ENCODE peak calls at places on chromosomes 16 and 17, in six cellular contexts. O is epithelial cell of prostate, C is substantia nigra, J is mesendoderm, I is transverse colon, H is psoas muscle. F is an unnamed sample.

GRCh38 chr17:39867891-39868553 is at the start of gene ZPBP2:
- DNase-seq in C (no peak), J (no peak), I (peak), H (no peak), O (no peak), F (no peak)

GRCh38 chr17:80106176-80106575 is 4.8 kb downstream of the GAA start:
- DNase-seq in H (peak), I (no peak), C (no peak), O (no peak), J (no peak), F (no peak)

GRCh38 chr17:32912218-32912897 is 15.6 kb upstream of the TMEM98 start:
- DNase-seq in J (peak), H (no peak), O (peak), C (no peak), I (peak), F (peak)

GRCh38 chr17:75643033-75644017 is 10.1 kb downstream of the SMIM5 start:
- DNase-seq in O (no peak), I (no peak), C (peak), J (peak), H (no peak), F (peak)

GRCh38 chr16:23408242-23409201 is 44.5 kb downstream of the COG7 start:
- DNase-seq in H (peak), O (no peak), C (peak), I (peak), J (peak), F (peak)

GRCh38 chr17:29929006-29929543 is 953 bp downstream of the SSH2 start:
- DNase-seq in J (peak), O (no peak), I (peak), H (no peak), C (peak), F (peak)

GRCh38 chr16:14015948-14016347 is 55.2 kb upstream of the MRTFB start:
- DNase-seq in J (peak), C (no peak), H (no peak), I (no peak), O (no peak), F (no peak)

GRCh38 chr17:10668771-10669170 is 11.7 kb upstream of the MYH3 start:
- DNase-seq in H (no peak), C (no peak), I (no peak), O (no peak), J (no peak), F (no peak)

GRCh38 chr16:88469615-88470395 is 16.7 kb downstream of the ZFPM1 start:
- DNase-seq in J (no peak), I (no peak), H (no peak), O (no peak), C (no peak), F (no peak)

GRCh38 chr17:48992433-48992832 is 4.8 kb upstream of the IGF2BP1 start:
- DNase-seq in I (no peak), C (no peak), O (no peak), H (no peak), J (no peak), F (no peak)

GRCh38 chr17:66200685-66201092 is 8.8 kb upstream of the CEP112 start:
- DNase-seq in J (peak), H (no peak), I (peak), C (peak), O (peak), F (peak)

GRCh38 chr16:2037115-2037514 is 10.4 kb downstream of the NHERF2 start:
- DNase-seq in H (no peak), J (no peak), O (no peak), C (no peak), I (no peak), F (no peak)

GRCh38 chr16:69851491-69852240 is 89.5 kb downstream of the WWP2 start:
- DNase-seq in I (no peak), O (no peak), H (no peak), J (no peak), C (no peak), F (no peak)

GRCh38 chr16:56667581-56668571 is at the start of gene MT1G:
- DNase-seq in O (no peak), C (no peak), J (no peak), H (peak), I (peak), F (peak)

GRCh38 chr17:66309793-66310192 is 7.4 kb downstream of the PRKCA start:
- DNase-seq in O (no peak), C (peak), J (no peak), I (no peak), H (no peak), F (peak)

GRCh38 chr16:80319181-80319580 is 221.6 kb upstream of the DYNLRB2 start:
- DNase-seq in C (no peak), J (peak), H (no peak), O (no peak), I (no peak), F (no peak)

GRCh38 chr16:20441221-20441620 is 10.1 kb upstream of the ACSM2A start:
- DNase-seq in J (no peak), H (no peak), C (no peak), O (no peak), I (no peak), F (no peak)

GRCh38 chr16:31009894-31010293 is 544 bp downstream of the STX1B start:
- DNase-seq in C (no peak), H (no peak), J (no peak), O (no peak), I (no peak), F (no peak)

GRCh38 chr16:22924492-22924891 is 110.5 kb downstream of the HS3ST2 start:
- DNase-seq in O (peak), I (no peak), C (no peak), J (no peak), H (no peak), F (no peak)

GRCh38 chr17:40110026-40110425 is 9.6 kb upstream of the NR1D1 start:
- DNase-seq in O (no peak), H (no peak), J (no peak), I (no peak), C (no peak), F (peak)

GRCh38 chr17:79612468-79613194 is 1.8 kb upstream of the RBFOX3 start:
- DNase-seq in J (peak), I (peak), C (peak), O (no peak), H (no peak), F (peak)

GRCh38 chr16:80931985-80932720 is 74.5 kb downstream of the CMC2 start:
- DNase-seq in O (no peak), I (peak), H (peak), C (peak), J (peak), F (peak)

GRCh38 chr16:14566599-14566998 is 63.5 kb downstream of the PARN start:
- DNase-seq in I (no peak), H (no peak), J (no peak), C (no peak), O (no peak), F (peak)

GRCh38 chr16:76854234-76854633 is 336.8 kb upstream of the MON1B start:
- DNase-seq in C (no peak), O (no peak), J (peak), I (no peak), H (no peak), F (no peak)

GRCh38 chr17:15883617-15884111 is 61.3 kb upstream of the ADORA2B start:
- DNase-seq in O (peak), H (no peak), J (no peak), C (no peak), I (no peak), F (no peak)

GRCh38 chr17:69696645-69697044 is 282.1 kb downstream of the MAP2K6 start:
- DNase-seq in C (no peak), I (no peak), J (no peak), H (no peak), O (no peak), F (no peak)

GRCh38 chr16:85655216-85656129 is 33.3 kb downstream of the GINS2 start:
- DNase-seq in J (no peak), I (no peak), O (no peak), H (peak), C (no peak), F (no peak)

GRCh38 chr16:4327386-4327781 is 11.5 kb downstream of the GLIS2 start:
- DNase-seq in J (no peak), H (no peak), C (no peak), I (no peak), O (no peak), F (peak)

GRCh38 chr17:18920911-18921441 is 31.0 kb upstream of the SLC5A10 start:
- DNase-seq in H (no peak), O (peak), I (peak), C (no peak), J (no peak), F (peak)
- H3K27ac ChIP-seq in H (no peak), O (peak), I (peak), C (no peak), J (no peak), F (peak)

GRCh38 chr16:67164599-67165061 is at the start of gene HSF4:
- DNase-seq in I (peak), C (no peak), O (no peak), H (peak), J (no peak), F (peak)
- H3K27ac ChIP-seq in I (peak), C (peak), O (no peak), H (peak), J (no peak), F (peak)

GRCh38 chr16:50696575-50697420 is 3.4 kb downstream of the NOD2 start:
- DNase-seq in C (no peak), I (peak), J (no peak), O (peak), H (peak), F (peak)
- H3K27ac ChIP-seq in C (no peak), I (peak), J (no peak), O (peak), H (peak), F (no peak)

GRCh38 chr17:52096056-52096455 is 62.5 kb downstream of the CA10 start:
- DNase-seq in J (no peak), C (no peak), I (no peak), H (no peak), O (no peak), F (no peak)
- H3K27ac ChIP-seq in J (no peak), C (no peak), I (no peak), H (no peak), O (no peak), F (no peak)

GRCh38 chr17:82893779-82894178 is 54.0 kb upstream of the ZNF750 start:
- DNase-seq in O (no peak), I (no peak), H (peak), C (no peak), J (no peak), F (no peak)
- H3K27ac ChIP-seq in O (no peak), I (peak), H (no peak), C (no peak), J (no peak), F (peak)

DNA sequence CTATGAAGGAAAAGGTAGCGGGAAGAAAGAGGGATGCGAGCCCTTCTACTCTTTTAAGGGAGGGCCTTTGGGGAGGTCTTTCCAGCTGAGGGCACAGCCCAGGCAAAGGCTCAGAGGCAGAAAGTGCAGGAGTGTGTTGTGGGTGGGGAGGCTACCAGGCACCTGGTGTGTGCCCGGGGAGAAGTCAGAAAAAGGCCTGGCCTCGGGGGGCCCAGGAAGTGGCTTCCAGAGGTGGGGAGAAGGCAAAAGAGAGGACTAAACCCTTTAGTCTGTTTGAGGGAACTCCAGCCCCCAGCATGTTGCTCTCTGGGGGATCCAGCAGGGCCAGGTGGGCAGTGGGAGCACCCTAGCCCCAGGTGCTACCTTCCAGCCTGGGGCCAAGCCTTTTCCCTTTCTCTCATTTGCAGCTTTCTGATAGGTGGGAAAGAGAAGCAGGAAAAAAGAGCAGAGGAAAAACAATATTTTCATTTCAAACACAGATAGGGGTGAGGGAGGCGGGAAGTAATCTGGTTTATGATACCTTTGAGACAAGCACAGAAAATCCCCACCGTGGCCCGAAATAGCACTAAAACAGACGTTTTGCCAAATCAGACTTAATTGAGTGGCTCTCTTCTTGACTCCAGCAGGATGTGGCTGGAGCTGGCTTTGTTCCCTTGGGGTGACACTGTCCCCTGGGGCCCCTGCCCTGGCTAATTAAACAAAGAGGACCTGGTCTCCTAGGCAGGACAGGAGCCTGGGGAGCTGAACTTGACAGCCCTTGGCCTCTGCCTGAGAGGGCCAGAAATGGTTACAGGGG is 10.4 kb downstream of the RAI1 start:
- DNase-seq in H (no peak), J (no peak), O (no peak), C (no peak), I (no peak), F (peak)
- H3K27ac ChIP-seq in H (no peak), J (no peak), O (peak), C (peak), I (peak), F (peak)

GRCh38 chr17:13759936-13760335 is 158.2 kb upstream of the HS3ST3A1 start:
- DNase-seq in O (no peak), H (no peak), C (no peak), J (no peak), I (no peak), F (no peak)

GRCh38 chr17:13755851-13756250 is 154.1 kb upstream of the HS3ST3A1 start:
- DNase-seq in O (no peak), H (no peak), C (no peak), I (no peak), J (no peak), F (no peak)

GRCh38 chr17:13753151-13753550 is 151.4 kb upstream of the HS3ST3A1 start:
- DNase-seq in O (no peak), H (no peak), I (no peak), J (peak), C (no peak), F (no peak)

GRCh38 chr17:13757871-13758270 is 156.1 kb upstream of the HS3ST3A1 start:
- DNase-seq in C (no peak), O (no peak), I (no peak), H (no peak), J (peak), F (no peak)

DNA sequence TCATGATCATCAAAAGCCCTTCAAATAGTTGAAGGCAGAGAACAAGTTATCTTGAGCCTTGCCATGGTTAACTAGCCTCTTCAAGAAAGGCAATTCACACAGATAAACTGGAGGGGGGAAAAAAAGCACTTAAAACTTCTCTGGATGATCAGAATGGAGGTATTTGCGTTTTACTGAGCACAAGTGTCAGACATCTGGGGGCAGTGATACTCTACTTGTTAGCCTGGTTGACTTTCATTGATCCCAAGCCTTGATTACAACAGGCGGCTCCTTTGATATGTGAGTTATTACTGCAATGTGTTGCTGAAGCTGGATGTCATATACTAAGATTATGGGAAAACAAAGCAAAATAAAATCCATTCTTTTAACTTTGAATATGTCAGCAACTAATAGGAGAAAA is 155.0 kb upstream of the HS3ST3A1 start:
- DNase-seq in H (no peak), O (no peak), J (peak), I (no peak), C (no peak), F (no peak)
- H3K27ac ChIP-seq in H (no peak), O (no peak), J (peak), I (no peak), C (no peak), F (no peak)